ENCODE peak calls at places on chromosomes 7 and 10, in seven cellular contexts. U is H9, O is spleen, Y is keratinocyte, W is AG10803, R is gastrocnemius medialis, E is retinal pigment epithelial cell. V is an unnamed sample.

GRCh38 chr10:77087406-77087805 is 550.2 kb downstream of the KCNMA1 start:
- DNase-seq in O (no peak), Y (no peak), E (no peak), W (peak; percentile 18), R (no peak), U (no peak), V (no peak)

GRCh38 chr7:45092931-45093235 is 4.1 kb upstream of the NACAD start:
- DNase-seq in U (no peak), R (no peak), Y (no peak), W (no peak), E (no peak), O (no peak), V (no peak)

GRCh38 chr7:128692623-128693270 is 20.7 kb downstream of the GARIN1A start:
- DNase-seq in E (no peak), Y (no peak), O (no peak), W (no peak), U (no peak), R (no peak), V (no peak)

GRCh38 chr10:1476106-1476803 is 261.1 kb downstream of the ADARB2 start:
- DNase-seq in R (no peak), O (no peak), E (no peak), W (no peak), Y (no peak), U (no peak), V (no peak)

GRCh38 chr10:19945275-19945674 is 129.0 kb downstream of the PLXDC2 start:
- DNase-seq in E (no peak), W (no peak), Y (no peak), R (no peak), O (no peak), U (no peak), V (no peak)

GRCh38 chr7:96654630-96655188 is 54.9 kb downstream of the SEM1 start:
- DNase-seq in E (no peak), Y (no peak), U (no peak), W (no peak), R (no peak), O (no peak), V (no peak)

GRCh38 chr10:101046332-101047238 is 15.2 kb upstream of the KAZALD1 start:
- DNase-seq in E (no peak), U (peak; percentile 65), W (no peak), Y (no peak), O (no peak), R (no peak), V (no peak)

GRCh38 chr7:91554893-91555292 is 290.7 kb downstream of the FZD1 start:
- DNase-seq in E (no peak), W (no peak), Y (no peak), U (no peak), O (no peak), R (no peak), V (no peak)

GRCh38 chr7:47299496-47299895 is 282.4 kb downstream of the TNS3 start:
- DNase-seq in U (no peak), R (no peak), W (no peak), O (no peak), Y (no peak), E (no peak), V (no peak)

GRCh38 chr7:94656658-94656924 is 658 bp upstream of the SGCE start:
- DNase-seq in O (no peak), R (no peak), Y (no peak), W (peak; percentile 15), E (no peak), U (no peak), V (no peak)

GRCh38 chr10:18238875-18239485 is 98.8 kb downstream of the CACNB2 start:
- DNase-seq in R (no peak), W (peak; percentile 69), O (no peak), Y (no peak), U (no peak), E (no peak), V (peak; percentile 1)

GRCh38 chr10:34219860-34220518 is 595.1 kb downstream of the PARD3 start:
- DNase-seq in R (no peak), U (no peak), Y (no peak), E (no peak), O (no peak), W (no peak), V (no peak)

GRCh38 chr7:100642534-100642907 is 1.2 kb upstream of the TFR2 start:
- DNase-seq in U (peak; percentile 70), E (no peak), R (no peak), Y (no peak), W (no peak), O (peak; percentile 85), V (no peak)

GRCh38 chr7:27162930-27163775 is 2.2 kb downstream of the HOXA9 start:
- DNase-seq in Y (no peak), E (no peak), W (no peak), U (peak; percentile 27), R (no peak), O (no peak), V (no peak)

GRCh38 chr7:34236057-34236456 is 330.7 kb downstream of the BMPER start:
- DNase-seq in U (no peak), E (no peak), O (no peak), Y (no peak), W (no peak), R (no peak), V (peak; percentile 28)

GRCh38 chr10:8403711-8404371 is 349.4 kb downstream of the GATA3 start:
- DNase-seq in R (no peak), O (no peak), U (peak; percentile 72), E (no peak), Y (no peak), W (no peak), V (no peak)
- TF ChIP-seq CTCF in R (no peak), O (no peak), U (peak; percentile 72), E (no peak), Y (peak; percentile 23), W (no peak), V (peak; percentile 31)

DNA sequence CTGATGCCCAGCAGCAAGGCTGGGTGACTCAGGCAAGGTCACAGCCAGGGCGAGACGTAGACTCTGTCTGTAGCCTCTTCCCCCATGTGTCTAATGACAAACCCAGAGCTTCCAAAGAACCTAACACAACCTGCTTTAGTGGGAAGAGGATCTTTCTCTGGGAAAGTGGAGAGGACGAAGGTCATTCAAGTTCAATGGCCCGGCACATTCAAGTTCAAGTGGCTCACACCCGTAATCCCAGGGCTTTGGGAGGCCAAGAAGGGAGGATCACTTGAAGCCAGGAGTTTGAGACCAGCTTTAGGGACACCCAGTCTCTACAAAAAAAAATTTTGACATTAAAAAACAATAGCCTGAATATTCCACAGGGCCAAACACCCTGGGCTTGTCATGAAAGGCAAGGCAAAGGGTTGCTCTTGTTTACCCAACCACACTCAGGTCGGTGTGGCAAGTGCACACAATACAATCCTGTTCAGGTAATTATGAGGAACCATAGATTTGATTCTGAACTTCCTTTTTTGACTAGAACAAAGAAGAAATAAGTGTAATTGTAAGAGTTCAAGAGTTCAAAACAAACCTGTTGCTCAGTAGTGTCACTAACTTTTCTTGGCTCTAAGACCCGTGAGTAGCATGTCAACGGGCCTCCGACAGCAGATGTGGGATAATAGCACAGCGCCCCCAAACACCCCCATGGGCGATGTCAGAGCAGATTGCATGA is 53.9 kb upstream of the KLF6 start:
- DNase-seq in R (no peak), Y (no peak), U (no peak), W (no peak), O (no peak), E (no peak), V (no peak)
- TF ChIP-seq CTCF in R (no peak), Y (no peak), U (no peak), W (no peak), O (no peak), E (no peak), V (no peak)

GRCh38 chr10:91552706-91553105 is 80.2 kb downstream of the PPP1R3C start:
- DNase-seq in E (no peak), Y (no peak), U (peak; percentile 58), O (no peak), R (peak; percentile 23), W (peak; percentile 34), V (no peak)

GRCh38 chr10:91555455-91555854 is 77.4 kb downstream of the PPP1R3C start:
- DNase-seq in Y (no peak), O (no peak), W (no peak), R (no peak), U (no peak), E (no peak), V (no peak)

GRCh38 chr10:91549296-91549695 is 83.6 kb downstream of the PPP1R3C start:
- DNase-seq in E (no peak), W (no peak), U (no peak), Y (no peak), O (no peak), R (no peak), V (no peak)

GRCh38 chr10:91552260-91552659 is 80.6 kb downstream of the PPP1R3C start:
- DNase-seq in R (no peak), O (no peak), Y (no peak), E (no peak), U (no peak), W (no peak), V (no peak)

GRCh38 chr10:91551856-91552255 is 81.0 kb downstream of the PPP1R3C start:
- DNase-seq in R (no peak), U (peak; percentile 86), W (peak; percentile 75), O (no peak), Y (no peak), E (peak; percentile 8), V (peak; percentile 3)
- TF ChIP-seq CTCF in R (peak; percentile 33), U (peak; percentile 90), W (peak; percentile 85), O (peak; percentile 51), Y (peak; percentile 66), E (peak; percentile 88), V (peak; percentile 47)

DNA sequence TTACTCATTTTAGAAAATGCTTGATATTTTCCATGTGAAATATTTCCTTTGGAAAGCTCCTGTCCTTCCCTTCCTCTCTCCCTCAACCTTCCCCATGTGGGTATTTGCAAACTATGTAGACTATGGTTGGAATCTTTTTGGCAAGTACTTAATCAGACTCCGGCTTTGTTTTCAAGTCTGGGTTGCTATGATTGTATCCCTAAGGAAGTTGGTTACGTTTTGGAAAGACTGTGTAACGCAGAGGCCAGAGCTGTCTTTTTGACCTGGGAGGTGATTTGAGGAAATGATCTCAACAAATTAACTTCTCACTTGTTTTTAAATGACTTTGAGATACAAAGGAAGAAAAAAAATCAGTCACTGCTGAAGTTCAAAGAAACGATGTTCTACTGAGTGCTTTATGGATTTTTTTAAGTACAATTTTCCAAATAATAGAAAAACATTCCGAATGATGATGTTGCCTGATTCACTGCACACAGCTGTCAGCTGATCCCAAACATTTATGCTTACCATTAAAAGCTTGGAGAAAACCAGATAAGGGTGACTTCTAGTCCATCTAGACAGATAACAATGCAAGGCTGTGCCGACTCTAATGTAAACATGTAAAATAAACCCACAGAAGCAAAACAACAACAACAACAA is 145.5 kb upstream of the CELF2 start:
- DNase-seq in Y (no peak), O (no peak), R (no peak), W (peak; percentile 97), E (peak; percentile 75), U (no peak), V (peak; percentile 32)
- TF ChIP-seq CTCF in Y (no peak), O (no peak), R (no peak), W (no peak), E (no peak), U (no peak), V (no peak)

V was measured in PC-9.